ENCODE peak calls at places on chromosomes 2 and 18, in five cellular contexts. P is Jurkat, Clone E6-1; I is AG04450; G is WERI-Rb-1; J is Panc1. U is an unnamed sample.

GRCh38 chr2:237669628-237670351 is 42.4 kb downstream of the LRRFIP1 start:
- DNase-seq in P (no peak), I (peak; percentile 100), G (peak; percentile 69), J (no peak), U (peak; percentile 99)

GRCh38 chr18:48430162-48430561 is 21.0 kb upstream of the ZBTB7C start:
- DNase-seq in P (no peak), I (no peak), G (no peak), J (no peak), U (no peak)

GRCh38 chr2:179081954-179082353 is 32.0 kb upstream of the CCDC141 start:
- DNase-seq in P (no peak), I (no peak), G (no peak), J (no peak), U (no peak)

GRCh38 chr18:50816767-50817166 is 3.0 kb downstream of the MRO start:
- DNase-seq in P (no peak), I (no peak), G (no peak), J (no peak), U (no peak)

GRCh38 chr2:27262379-27263286 is at the start of gene SLC30A3:
- DNase-seq in P (peak; percentile 38), I (no peak), G (peak; percentile 88), J (no peak), U (no peak)

GRCh38 chr2:237486819-237487448 is at the start of gene MLPH:
- DNase-seq in P (no peak), I (no peak), G (no peak), J (no peak), U (no peak)

GRCh38 chr2:85718006-85718391 is 23.8 kb downstream of the GNLY start:
- DNase-seq in P (no peak), I (no peak), G (no peak), J (no peak), U (no peak)

GRCh38 chr2:177264539-177265385 is at the start of gene NFE2L2:
- DNase-seq in P (peak; percentile 83), I (peak; percentile 83), G (peak; percentile 90), J (no peak), U (peak; percentile 82)

GRCh38 chr2:181892795-181893435 is 1.4 kb downstream of the ITPRID2 start:
- DNase-seq in P (no peak), I (no peak), G (no peak), J (no peak), U (no peak)

GRCh38 chr2:200455958-200456421 is 53.9 kb downstream of the KCTD18 start:
- DNase-seq in P (no peak), I (no peak), G (no peak), J (no peak), U (no peak)

GRCh38 chr2:25347205-25347815 is 5.6 kb upstream of the DNMT3A start:
- DNase-seq in P (no peak), I (no peak), G (no peak), J (no peak), U (no peak)

GRCh38 chr2:102618452-102619413 is 620 bp upstream of the SLC9A2 start:
- DNase-seq in P (no peak), I (no peak), G (peak; percentile 7), J (no peak), U (no peak)

GRCh38 chr18:37458697-37459096 is 106.9 kb downstream of the CELF4 start:
- DNase-seq in P (no peak), I (no peak), G (no peak), J (no peak), U (no peak)

GRCh38 chr2:220959391-220959802 is 612.7 kb downstream of the EPHA4 start:
- DNase-seq in P (no peak), I (no peak), G (no peak), J (no peak), U (no peak)

GRCh38 chr18:24470022-24470618 is 9.7 kb downstream of the HRH4 start:
- DNase-seq in P (no peak), I (no peak), G (peak; percentile 28), J (no peak), U (no peak)

GRCh38 chr2:122469147-122469546 is 713.7 kb downstream of the TSN start:
- DNase-seq in P (no peak), I (no peak), G (no peak), J (no peak), U (no peak)

GRCh38 chr2:26575836-26576564 is 65.2 kb downstream of the CIB4 start:
- DNase-seq in P (no peak), I (no peak), G (no peak), J (no peak), U (no peak)

DNA sequence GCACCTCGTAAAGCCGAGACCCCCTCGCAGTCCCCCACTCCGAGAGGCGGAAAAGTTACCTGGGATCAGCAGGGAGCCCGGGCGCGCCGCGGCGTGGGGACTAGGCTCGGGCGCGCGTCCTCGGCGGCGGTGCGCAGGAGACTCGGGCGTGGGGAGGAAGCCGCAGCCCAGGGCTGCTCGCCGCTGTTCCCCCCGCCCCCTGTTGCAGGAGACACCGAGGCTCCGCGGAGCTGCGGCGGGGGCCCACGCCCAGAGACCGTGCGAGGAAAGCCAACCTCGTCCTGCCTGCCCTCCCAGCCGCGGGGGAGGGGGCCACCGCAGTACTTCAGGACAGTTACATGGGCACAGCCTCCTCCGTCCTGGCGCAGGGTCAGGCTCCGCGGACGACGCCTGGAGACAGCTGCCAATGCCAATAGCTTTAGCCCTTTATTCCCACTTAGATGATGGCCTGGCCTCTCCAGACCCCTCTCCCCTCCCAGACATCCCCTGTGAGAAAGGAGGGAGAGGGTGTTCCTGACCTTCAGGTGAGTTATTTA is at the start of gene EPB41L3:
- DNase-seq in P (no peak), I (no peak), G (peak; percentile 70), J (no peak), U (no peak)
- H3K4me3 ChIP-seq in P (no peak within 1 kb of the TSS), I (peak within 1 kb of the TSS; percentile 70), G (peak within 1 kb of the TSS; percentile 71), J (no peak within 1 kb of the TSS), U (peak within 1 kb of the TSS; percentile 74)

GRCh38 chr2:55772309-55772980 is 78.8 kb upstream of the PNPT1 start:
- DNase-seq in P (no peak), I (no peak), G (no peak), J (no peak), U (no peak)
- H3K4me3 ChIP-seq in P (no peak overlapping the region), I (no peak overlapping the region), G (no peak overlapping the region), J (no peak overlapping the region), U (no peak overlapping the region)

GRCh38 chr2:74516070-74516633 is 1.9 kb downstream of the TLX2 start:
- DNase-seq in P (no peak), I (no peak), G (no peak), J (no peak), U (no peak)
- H3K4me3 ChIP-seq in P (no peak overlapping the region), I (peak overlapping the region; percentile 7), G (no peak overlapping the region), J (no peak overlapping the region), U (peak overlapping the region; percentile 17)

DNA sequence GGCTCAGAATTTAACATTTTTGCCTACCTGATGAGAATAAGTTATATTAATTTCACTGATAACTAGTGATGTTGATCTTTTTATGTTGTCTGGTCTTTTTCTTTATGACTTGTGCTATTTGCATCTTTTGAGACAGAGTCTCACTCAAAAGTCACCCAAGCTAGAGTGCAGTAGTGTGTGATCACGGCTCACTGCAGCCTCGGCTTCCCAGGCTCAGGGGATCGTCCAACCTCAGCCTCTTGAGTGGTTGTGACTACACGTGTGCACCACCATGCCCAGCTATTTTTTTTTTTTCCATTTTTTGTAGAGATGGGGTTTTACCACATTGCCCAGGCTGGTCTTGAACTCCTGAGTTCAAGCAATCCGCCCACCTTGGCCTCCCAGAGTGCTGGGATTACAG is 7.5 kb downstream of the SMCHD1 start:
- DNase-seq in P (no peak), I (no peak), G (no peak), J (no peak), U (no peak)
- H3K4me3 ChIP-seq in P (no peak overlapping the region), I (no peak overlapping the region), G (no peak overlapping the region), J (no peak overlapping the region), U (no peak overlapping the region)

DNA sequence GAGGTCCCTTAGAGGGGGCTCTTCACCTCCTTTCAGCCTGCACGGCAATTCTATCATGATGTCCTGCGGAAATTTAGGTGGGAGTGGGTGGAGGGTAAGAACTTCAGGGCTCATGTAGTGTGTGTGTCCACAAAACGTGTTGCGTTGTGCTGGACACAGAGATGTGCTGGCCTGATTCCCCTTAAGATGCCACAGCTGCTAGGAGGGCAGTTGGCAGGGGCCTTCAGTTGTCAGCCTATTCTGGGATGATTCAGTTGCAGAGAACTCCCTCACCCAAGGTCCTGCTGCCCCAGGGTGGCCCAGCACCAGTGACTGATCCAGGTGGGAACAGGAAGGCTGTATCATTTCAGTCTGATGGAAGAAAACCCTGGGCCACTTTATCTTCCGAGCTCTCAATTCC is 1.0 kb upstream of the HJURP start:
- DNase-seq in P (no peak), I (no peak), G (no peak), J (no peak), U (no peak)
- H3K4me3 ChIP-seq in P (no peak overlapping the region), I (no peak overlapping the region), G (no peak overlapping the region), J (peak overlapping the region; percentile 94), U (no peak overlapping the region)

GRCh38 chr18:63492851-63493250 is 16.1 kb downstream of the SERPINB5 start:
- DNase-seq in P (no peak), I (no peak), G (no peak), J (no peak), U (no peak)
- H3K4me3 ChIP-seq in P (no peak overlapping the region), I (no peak overlapping the region), G (no peak overlapping the region), J (no peak overlapping the region), U (no peak overlapping the region)

GRCh38 chr2:24075915-24076848 is at the start of gene SF3B6:
- DNase-seq in P (peak; percentile 98), I (peak; percentile 96), G (peak; percentile 100), J (peak; percentile 99), U (peak; percentile 94)
- H3K4me3 ChIP-seq in P (peak within 1 kb of the TSS; percentile 100), I (peak within 1 kb of the TSS; percentile 98), G (peak within 1 kb of the TSS; percentile 84), J (peak within 1 kb of the TSS; percentile 97), U (peak within 1 kb of the TSS; percentile 69)

U was measured in skeletal muscle cell.